ENCODE peak calls at places on chromosomes 5 and 9, in four cellular contexts. D, B, K and S are unnamed samples.
A peak's percentile ranks its signal among the peaks of the same experiment; 100 is the strongest.

GRCh38 chr5:80925940-80926339 is 34.2 kb upstream of the RASGRF2 start:
- DNase-seq in D (no peak), B (no peak), K (no peak), S (no peak)

GRCh38 chr5:140153905-140154304 is 21.1 kb upstream of the CYSTM1 start:
- DNase-seq in D (no peak), B (no peak), K (no peak), S (no peak)

GRCh38 chr5:124844371-124844770 is 97.9 kb upstream of the ZNF608 start:
- DNase-seq in D (no peak), B (no peak), K (no peak), S (no peak)

GRCh38 chr9:26744362-26744965 is 148.1 kb downstream of the CAAP1 start:
- DNase-seq in D (peak; percentile 12), B (no peak), K (peak; percentile 40), S (peak; percentile 49)

GRCh38 chr5:134177197-134178171 is 734 bp upstream of the SKP1 start:
- DNase-seq in D (peak; percentile 52), B (no peak), K (peak; percentile 80), S (peak; percentile 92)

GRCh38 chr5:132225165-132226032 is 2.3 kb downstream of the P4HA2 start:
- DNase-seq in D (peak; percentile 73), B (no peak), K (peak; percentile 39), S (peak; percentile 88)

GRCh38 chr5:174272671-174273070 is 227.2 kb downstream of the NSG2 start:
- DNase-seq in D (no peak), B (no peak), K (no peak), S (no peak)

GRCh38 chr5:141360685-141361084 is 891 bp downstream of the PCDHGB2 start:
- DNase-seq in D (no peak), B (no peak), K (no peak), S (no peak)

GRCh38 chr5:59276886-59277514 is 616.5 kb downstream of the PDE4D start:
- DNase-seq in D (no peak), B (no peak), K (no peak), S (peak; percentile 43)

GRCh38 chr9:69155341-69156030 is 18.6 kb upstream of the TJP2 start:
- DNase-seq in D (no peak), B (no peak), K (peak; percentile 18), S (no peak)

GRCh38 chr5:26487553-26487952 is 550.8 kb downstream of the CDH9 start:
- DNase-seq in D (no peak), B (no peak), K (peak; percentile 6), S (peak; percentile 13)

GRCh38 chr5:65163698-65164097 is 318.0 kb downstream of the ADAMTS6 start:
- DNase-seq in D (peak; percentile 70), B (no peak), K (no peak), S (no peak)

GRCh38 chr5:174999581-174999980 is 275.2 kb downstream of the MSX2 start:
- DNase-seq in D (no peak), B (no peak), K (no peak), S (no peak)

GRCh38 chr5:100249870-100250269 is 285.3 kb upstream of the FAM174A start:
- DNase-seq in D (no peak), B (no peak), K (no peak), S (no peak)

GRCh38 chr9:136857606-136858412 is 5.7 kb downstream of the MAMDC4 start:
- DNase-seq in D (no peak), B (no peak), K (no peak), S (peak; percentile 63)

GRCh38 chr9:111821006-111821528 is 26.3 kb upstream of the SHOC1 start:
- DNase-seq in D (no peak), B (no peak), K (no peak), S (no peak)

GRCh38 chr5:146726891-146727290 is 151.7 kb downstream of the PPP2R2B start:
- DNase-seq in D (no peak), B (no peak), K (no peak), S (no peak)

GRCh38 chr5:145479271-145479670 is 355.9 kb downstream of the PRELID2 start:
- DNase-seq in D (peak; percentile 48), B (no peak), K (no peak), S (peak; percentile 44)